ENCODE peak calls at places on chromosomes 2 and 18, in six cellular contexts. One of them, this sample, is unnamed.

GRCh38 chr18:73614812-73615211 is 532.8 kb downstream of the FBXO15 start:
- DNase-seq in Daoy: peak
- DNase-seq in non-pigmented ciliary epithelial cell: peak
- DNase-seq in activated T-helper 9 cell treated with anti-CD3 and anti-CD28 coated beads, Interleukin-2, amount 50 U/mL, for 16 hours: no peak
- DNase-seq in stimulated activated naive CD4-positive, alpha-beta T cell: no peak
- DNase-seq in stimulated activated CD4-positive, alpha-beta T cell treated with anti-CD3 and anti-CD28 coated beads, Interleukin-4, amount 100 ng/mL, for 1 hour: no peak
- DNase-seq in this sample: no peak

GRCh38 chr18:8705941-8706544 is 687 bp downstream of the MTCL1 start:
- DNase-seq in activated T-helper 9 cell treated with anti-CD3 and anti-CD28 coated beads, Interleukin-2, amount 50 U/mL, for 16 hours: peak
- DNase-seq in stimulated activated CD4-positive, alpha-beta T cell treated with anti-CD3 and anti-CD28 coated beads, Interleukin-4, amount 100 ng/mL, for 1 hour: peak
- DNase-seq in Daoy: peak
- DNase-seq in stimulated activated naive CD4-positive, alpha-beta T cell: no peak
- DNase-seq in non-pigmented ciliary epithelial cell: no peak
- DNase-seq in this sample: no peak

GRCh38 chr18:59311631-59312030 is 6.8 kb downstream of the CPLX4 start:
- DNase-seq in Daoy: peak
- DNase-seq in stimulated activated CD4-positive, alpha-beta T cell treated with anti-CD3 and anti-CD28 coated beads, Interleukin-4, amount 100 ng/mL, for 1 hour: no peak
- DNase-seq in activated T-helper 9 cell treated with anti-CD3 and anti-CD28 coated beads, Interleukin-2, amount 50 U/mL, for 16 hours: no peak
- DNase-seq in non-pigmented ciliary epithelial cell: no peak
- DNase-seq in stimulated activated naive CD4-positive, alpha-beta T cell: no peak
- DNase-seq in this sample: no peak

GRCh38 chr2:226799976-226800940 is 638 bp upstream of the IRS1 start:
- DNase-seq in stimulated activated naive CD4-positive, alpha-beta T cell: no peak
- DNase-seq in stimulated activated CD4-positive, alpha-beta T cell treated with anti-CD3 and anti-CD28 coated beads, Interleukin-4, amount 100 ng/mL, for 1 hour: no peak
- DNase-seq in non-pigmented ciliary epithelial cell: no peak
- DNase-seq in Daoy: peak
- DNase-seq in activated T-helper 9 cell treated with anti-CD3 and anti-CD28 coated beads, Interleukin-2, amount 50 U/mL, for 16 hours: no peak
- DNase-seq in this sample: no peak

GRCh38 chr2:240905176-240905781 is 857 bp upstream of the CROCC2 start:
- DNase-seq in activated T-helper 9 cell treated with anti-CD3 and anti-CD28 coated beads, Interleukin-2, amount 50 U/mL, for 16 hours: no peak
- DNase-seq in stimulated activated naive CD4-positive, alpha-beta T cell: no peak
- DNase-seq in non-pigmented ciliary epithelial cell: no peak
- DNase-seq in stimulated activated CD4-positive, alpha-beta T cell treated with anti-CD3 and anti-CD28 coated beads, Interleukin-4, amount 100 ng/mL, for 1 hour: no peak
- DNase-seq in Daoy: no peak
- DNase-seq in this sample: no peak

GRCh38 chr2:71781695-71782228 is 328.4 kb downstream of the DYSF start:
- DNase-seq in stimulated activated CD4-positive, alpha-beta T cell treated with anti-CD3 and anti-CD28 coated beads, Interleukin-4, amount 100 ng/mL, for 1 hour: no peak
- DNase-seq in stimulated activated naive CD4-positive, alpha-beta T cell: no peak
- DNase-seq in activated T-helper 9 cell treated with anti-CD3 and anti-CD28 coated beads, Interleukin-2, amount 50 U/mL, for 16 hours: no peak
- DNase-seq in Daoy: no peak
- DNase-seq in non-pigmented ciliary epithelial cell: no peak
- DNase-seq in this sample: no peak

GRCh38 chr2:174597347-174598047 is at the start of gene WIPF1:
- DNase-seq in stimulated activated CD4-positive, alpha-beta T cell treated with anti-CD3 and anti-CD28 coated beads, Interleukin-4, amount 100 ng/mL, for 1 hour: no peak
- DNase-seq in activated T-helper 9 cell treated with anti-CD3 and anti-CD28 coated beads, Interleukin-2, amount 50 U/mL, for 16 hours: no peak
- DNase-seq in non-pigmented ciliary epithelial cell: no peak
- DNase-seq in Daoy: peak
- DNase-seq in stimulated activated naive CD4-positive, alpha-beta T cell: peak
- DNase-seq in this sample: no peak

GRCh38 chr2:150212722-150213171 is 274.7 kb downstream of the RND3 start:
- DNase-seq in stimulated activated naive CD4-positive, alpha-beta T cell: no peak
- DNase-seq in non-pigmented ciliary epithelial cell: no peak
- DNase-seq in Daoy: no peak
- DNase-seq in activated T-helper 9 cell treated with anti-CD3 and anti-CD28 coated beads, Interleukin-2, amount 50 U/mL, for 16 hours: no peak
- DNase-seq in stimulated activated CD4-positive, alpha-beta T cell treated with anti-CD3 and anti-CD28 coated beads, Interleukin-4, amount 100 ng/mL, for 1 hour: no peak
- DNase-seq in this sample: peak

GRCh38 chr2:30366199-30366691 is 80.8 kb upstream of the LCLAT1 start:
- DNase-seq in Daoy: peak
- DNase-seq in activated T-helper 9 cell treated with anti-CD3 and anti-CD28 coated beads, Interleukin-2, amount 50 U/mL, for 16 hours: peak
- DNase-seq in stimulated activated CD4-positive, alpha-beta T cell treated with anti-CD3 and anti-CD28 coated beads, Interleukin-4, amount 100 ng/mL, for 1 hour: peak
- DNase-seq in stimulated activated naive CD4-positive, alpha-beta T cell: no peak
- DNase-seq in non-pigmented ciliary epithelial cell: no peak
- DNase-seq in this sample: no peak

GRCh38 chr2:45946023-45946422 is 294.5 kb downstream of the PRKCE start:
- DNase-seq in non-pigmented ciliary epithelial cell: peak
- DNase-seq in activated T-helper 9 cell treated with anti-CD3 and anti-CD28 coated beads, Interleukin-2, amount 50 U/mL, for 16 hours: no peak
- DNase-seq in stimulated activated naive CD4-positive, alpha-beta T cell: no peak
- DNase-seq in Daoy: peak
- DNase-seq in stimulated activated CD4-positive, alpha-beta T cell treated with anti-CD3 and anti-CD28 coated beads, Interleukin-4, amount 100 ng/mL, for 1 hour: no peak
- DNase-seq in this sample: no peak

GRCh38 chr2:235458839-235459273 is 35.0 kb upstream of the AGAP1 start:
- DNase-seq in activated T-helper 9 cell treated with anti-CD3 and anti-CD28 coated beads, Interleukin-2, amount 50 U/mL, for 16 hours: no peak
- DNase-seq in stimulated activated naive CD4-positive, alpha-beta T cell: no peak
- DNase-seq in non-pigmented ciliary epithelial cell: no peak
- DNase-seq in Daoy: peak
- DNase-seq in stimulated activated CD4-positive, alpha-beta T cell treated with anti-CD3 and anti-CD28 coated beads, Interleukin-4, amount 100 ng/mL, for 1 hour: no peak
- DNase-seq in this sample: no peak

GRCh38 chr2:85655961-85656403 is 12.0 kb downstream of the SFTPB start:
- DNase-seq in activated T-helper 9 cell treated with anti-CD3 and anti-CD28 coated beads, Interleukin-2, amount 50 U/mL, for 16 hours: no peak
- DNase-seq in non-pigmented ciliary epithelial cell: no peak
- DNase-seq in Daoy: no peak
- DNase-seq in stimulated activated CD4-positive, alpha-beta T cell treated with anti-CD3 and anti-CD28 coated beads, Interleukin-4, amount 100 ng/mL, for 1 hour: no peak
- DNase-seq in stimulated activated naive CD4-positive, alpha-beta T cell: no peak
- DNase-seq in this sample: no peak

GRCh38 chr2:159195719-159196118 is 90.8 kb downstream of the WDSUB1 start:
- DNase-seq in non-pigmented ciliary epithelial cell: no peak
- DNase-seq in Daoy: no peak
- DNase-seq in stimulated activated CD4-positive, alpha-beta T cell treated with anti-CD3 and anti-CD28 coated beads, Interleukin-4, amount 100 ng/mL, for 1 hour: no peak
- DNase-seq in activated T-helper 9 cell treated with anti-CD3 and anti-CD28 coated beads, Interleukin-2, amount 50 U/mL, for 16 hours: no peak
- DNase-seq in stimulated activated naive CD4-positive, alpha-beta T cell: no peak
- DNase-seq in this sample: no peak

GRCh38 chr2:168775837-168776236 is 26.6 kb upstream of the NOSTRIN start:
- DNase-seq in stimulated activated CD4-positive, alpha-beta T cell treated with anti-CD3 and anti-CD28 coated beads, Interleukin-4, amount 100 ng/mL, for 1 hour: no peak
- DNase-seq in Daoy: no peak
- DNase-seq in stimulated activated naive CD4-positive, alpha-beta T cell: no peak
- DNase-seq in non-pigmented ciliary epithelial cell: no peak
- DNase-seq in activated T-helper 9 cell treated with anti-CD3 and anti-CD28 coated beads, Interleukin-2, amount 50 U/mL, for 16 hours: no peak
- DNase-seq in this sample: no peak

GRCh38 chr2:55989405-55989804 is 65.8 kb upstream of the EFEMP1 start:
- DNase-seq in stimulated activated CD4-positive, alpha-beta T cell treated with anti-CD3 and anti-CD28 coated beads, Interleukin-4, amount 100 ng/mL, for 1 hour: no peak
- DNase-seq in stimulated activated naive CD4-positive, alpha-beta T cell: no peak
- DNase-seq in activated T-helper 9 cell treated with anti-CD3 and anti-CD28 coated beads, Interleukin-2, amount 50 U/mL, for 16 hours: no peak
- DNase-seq in Daoy: no peak
- DNase-seq in non-pigmented ciliary epithelial cell: no peak
- DNase-seq in this sample: no peak

GRCh38 chr2:14781148-14781547 is 148.6 kb downstream of the LRATD1 start:
- DNase-seq in Daoy: no peak
- DNase-seq in non-pigmented ciliary epithelial cell: no peak
- DNase-seq in activated T-helper 9 cell treated with anti-CD3 and anti-CD28 coated beads, Interleukin-2, amount 50 U/mL, for 16 hours: no peak
- DNase-seq in stimulated activated naive CD4-positive, alpha-beta T cell: no peak
- DNase-seq in stimulated activated CD4-positive, alpha-beta T cell treated with anti-CD3 and anti-CD28 coated beads, Interleukin-4, amount 100 ng/mL, for 1 hour: no peak
- DNase-seq in this sample: peak

GRCh38 chr2:126886201-126886905 is 12.3 kb upstream of the TEX51 start:
- DNase-seq in Daoy: peak
- DNase-seq in non-pigmented ciliary epithelial cell: no peak
- DNase-seq in activated T-helper 9 cell treated with anti-CD3 and anti-CD28 coated beads, Interleukin-2, amount 50 U/mL, for 16 hours: no peak
- DNase-seq in stimulated activated CD4-positive, alpha-beta T cell treated with anti-CD3 and anti-CD28 coated beads, Interleukin-4, amount 100 ng/mL, for 1 hour: peak
- DNase-seq in stimulated activated naive CD4-positive, alpha-beta T cell: no peak
- DNase-seq in this sample: no peak

GRCh38 chr2:38750793-38751042 is 443 bp downstream of the SRSF7 start:
- DNase-seq in non-pigmented ciliary epithelial cell: no peak
- DNase-seq in activated T-helper 9 cell treated with anti-CD3 and anti-CD28 coated beads, Interleukin-2, amount 50 U/mL, for 16 hours: peak
- DNase-seq in stimulated activated naive CD4-positive, alpha-beta T cell: no peak
- DNase-seq in Daoy: no peak
- DNase-seq in stimulated activated CD4-positive, alpha-beta T cell treated with anti-CD3 and anti-CD28 coated beads, Interleukin-4, amount 100 ng/mL, for 1 hour: peak
- DNase-seq in this sample: no peak

This sample was measured in NCI-H524 treated with DMSO at 0.1 percent for 48 hours.